ENCODE peak calls at places on chromosomes 6 and 20, in nine cellular contexts. A, G, L, Q, X, O, R, K and T are unnamed samples. For H3K4me1, the result is how much of the 10 kb centered on the place peaks cover.

GRCh38 chr6:167712332-167713087 is 114.2 kb upstream of the AFDN start:
- DNase-seq in A (no peak), G (no peak), L (no peak), Q (no peak), X (no peak), O (no peak), R (no peak), K (no peak), T (no peak)

GRCh38 chr6:138555294-138555988 is 56.1 kb upstream of the NHSL1 start:
- DNase-seq in A (no peak), G (no peak), L (no peak), Q (no peak), X (no peak), O (no peak), R (no peak), K (no peak), T (no peak)

GRCh38 chr6:51618563-51618962 is 468.9 kb downstream of the PKHD1 start:
- DNase-seq in A (no peak), G (no peak), L (no peak), Q (no peak), X (no peak), O (no peak), R (no peak), K (no peak), T (no peak)

GRCh38 chr6:37704066-37704465 is 6.4 kb upstream of the MDGA1 start:
- DNase-seq in A (no peak), G (no peak), L (no peak), Q (no peak), X (no peak), O (no peak), R (no peak), K (no peak), T (no peak)

GRCh38 chr20:21640556-21640955 is 64.9 kb upstream of the PAX1 start:
- DNase-seq in A (no peak), G (no peak), L (no peak), Q (no peak), X (no peak), O (no peak), R (no peak), K (no peak), T (no peak)

GRCh38 chr6:70531133-70531532 is 35.6 kb upstream of the SDHAF4 start:
- DNase-seq in A (no peak), G (no peak), L (no peak), Q (no peak), X (no peak), O (no peak), R (no peak), K (no peak), T (no peak)

GRCh38 chr6:154754152-154754551 is 20.9 kb downstream of the SCAF8 start:
- DNase-seq in A (no peak), G (no peak), L (no peak), Q (peak), X (no peak), O (no peak), R (no peak), K (no peak), T (no peak)

GRCh38 chr6:43221046-43221773 is 8.1 kb downstream of the DNPH1 start:
- DNase-seq in A (peak), G (no peak), L (no peak), Q (peak), X (no peak), O (no peak), R (peak), K (no peak), T (no peak)

GRCh38 chr20:49659096-49659495 is 54.6 kb downstream of the B4GALT5 start:
- DNase-seq in A (no peak), G (no peak), L (no peak), Q (no peak), X (no peak), O (no peak), R (no peak), K (no peak), T (no peak)

GRCh38 chr20:18443841-18444240 is 23.0 kb downstream of the DZANK1 start:
- DNase-seq in A (no peak), G (no peak), L (no peak), Q (peak), X (no peak), O (no peak), R (no peak), K (no peak), T (no peak)

GRCh38 chr6:79233611-79234149 is 802 bp downstream of the HMGN3 start:
- DNase-seq in A (peak), G (peak), L (peak), Q (peak), X (peak), O (peak), R (peak), K (peak), T (peak)

GRCh38 chr6:79231101-79231500 is 3.4 kb downstream of the HMGN3 start:
- DNase-seq in A (no peak), G (no peak), L (no peak), Q (no peak), X (no peak), O (no peak), R (no peak), K (no peak), T (no peak)

GRCh38 chr6:79230149-79230548 is 4.3 kb downstream of the HMGN3 start:
- DNase-seq in A (no peak), G (no peak), L (no peak), Q (peak), X (no peak), O (no peak), R (no peak), K (no peak), T (no peak)

GRCh38 chr6:79234150-79235022 is at the start of gene HMGN3:
- DNase-seq in A (peak), G (peak), L (peak), Q (peak), X (peak), O (peak), R (peak), K (peak), T (peak)

GRCh38 chr6:79232696-79233462 is 1.6 kb downstream of the HMGN3 start:
- DNase-seq in A (no peak), G (no peak), L (no peak), Q (peak), X (no peak), O (no peak), R (no peak), K (no peak), T (no peak)
- H3K4me3 ChIP-seq in A (peak), G (peak), L (peak), Q (peak), X (peak), O (peak), R (peak), K (peak), T (peak)

DNA sequence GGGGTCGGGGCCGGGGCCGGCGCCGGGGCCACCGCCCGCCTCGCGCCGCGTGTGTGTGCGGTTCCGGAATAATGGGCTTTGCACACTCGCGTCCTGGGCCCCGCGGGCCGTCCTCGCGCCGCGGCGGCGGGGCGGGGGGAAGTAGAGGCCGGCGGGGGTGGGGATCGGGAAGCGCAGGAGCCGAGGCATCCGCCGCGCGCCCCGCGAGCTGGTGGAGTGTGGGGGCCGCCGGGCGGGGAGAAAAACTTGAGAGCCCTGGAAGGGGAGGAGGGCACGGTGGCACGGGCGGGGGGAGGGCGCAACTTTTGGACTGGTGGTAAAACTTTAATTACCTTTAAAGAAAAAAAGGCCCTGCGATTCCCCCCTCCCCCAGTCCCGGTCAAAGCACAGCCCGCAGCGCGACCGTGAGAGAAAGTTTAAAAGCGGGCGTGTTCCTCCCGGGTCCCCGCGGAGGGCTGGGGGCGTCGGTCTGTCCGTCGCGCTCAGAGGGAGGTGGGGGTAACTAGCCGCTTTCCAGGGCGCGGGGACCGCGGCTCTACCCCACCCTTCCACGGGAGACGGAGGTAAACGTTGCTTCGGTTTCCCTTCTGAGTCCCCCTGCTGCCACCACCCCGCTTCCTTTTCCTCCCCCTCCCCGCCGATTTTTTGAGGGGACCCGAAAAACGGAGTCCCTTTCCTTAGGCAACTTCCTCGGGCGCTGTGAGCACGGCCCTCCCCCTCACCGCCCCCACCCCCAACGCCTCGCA is 1.9 kb downstream of the L3MBTL3 start:
- DNase-seq in A (peak), G (peak), L (peak), Q (peak), X (peak), O (peak), R (peak), K (peak), T (peak)
- H3K4me1 ChIP-seq in A (under half), G (under half), L (under half), Q (under half), X (under half), O (under half), R (under half), K (under half), T (under half)

DNA sequence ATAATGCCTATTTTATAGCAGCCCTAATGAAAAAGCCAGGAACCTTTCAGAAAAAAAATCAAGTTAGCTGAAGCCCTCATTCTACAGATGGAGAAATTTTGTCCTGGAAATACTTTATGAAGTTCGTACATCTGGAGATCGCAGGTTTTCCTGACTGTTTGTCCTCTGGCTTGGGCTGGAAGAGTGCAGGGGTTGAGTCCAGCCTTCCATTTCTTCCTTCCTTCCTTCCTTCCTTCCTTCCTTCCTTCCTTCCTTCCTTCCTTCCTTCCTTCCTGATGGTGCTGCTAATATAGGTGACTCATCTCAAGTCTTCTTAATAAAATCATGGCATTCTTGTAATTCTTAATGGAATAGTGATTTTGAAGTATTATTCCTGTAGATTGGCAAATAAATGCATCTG is 227.4 kb downstream of the CLVS2 start:
- DNase-seq in A (no peak), G (no peak), L (no peak), Q (no peak), X (no peak), O (no peak), R (no peak), K (no peak), T (no peak)
- H3K4me3 ChIP-seq in A (no peak), G (no peak), L (no peak), Q (no peak), X (no peak), O (no peak), R (no peak), K (no peak), T (no peak)

GRCh38 chr6:5666695-5667094 is 340.0 kb downstream of the NRN1 start:
- DNase-seq in A (no peak), G (no peak), L (no peak), Q (no peak), X (no peak), O (no peak), R (no peak), K (no peak), T (no peak)

GRCh38 chr6:5670381-5670780 is 336.3 kb downstream of the NRN1 start:
- DNase-seq in A (no peak), G (no peak), L (no peak), Q (no peak), X (no peak), O (no peak), R (no peak), K (no peak), T (no peak)

GRCh38 chr6:5665667-5666066 is 341.1 kb downstream of the NRN1 start:
- DNase-seq in A (no peak), G (no peak), L (no peak), Q (no peak), X (no peak), O (no peak), R (no peak), K (no peak), T (no peak)

GRCh38 chr6:5665173-5665572 is 341.6 kb downstream of the NRN1 start:
- DNase-seq in A (no peak), G (no peak), L (no peak), Q (no peak), X (no peak), O (no peak), R (no peak), K (no peak), T (no peak)

GRCh38 chr6:5667737-5668136 is 339.0 kb downstream of the NRN1 start:
- DNase-seq in A (no peak), G (no peak), L (no peak), Q (no peak), X (no peak), O (no peak), R (no peak), K (no peak), T (no peak)
- H3K4me1 ChIP-seq in A (under half), G (under half), L (under half), Q (under half), X (under half), O (under half), R (under half), K (under half), T (under half)

GRCh38 chr6:30829639-30830250 is 54.6 kb upstream of the DDR1 start:
- DNase-seq in A (no peak), G (no peak), L (no peak), Q (no peak), X (no peak), O (no peak), R (no peak), K (no peak), T (no peak)
- H3K4me3 ChIP-seq in A (peak), G (no peak), L (no peak), Q (no peak), X (no peak), O (no peak), R (no peak), K (no peak), T (no peak)

GRCh38 chr6:144343736-144344428 is 58.7 kb downstream of the UTRN start:
- DNase-seq in A (no peak), G (no peak), L (no peak), Q (no peak), X (no peak), O (no peak), R (no peak), K (no peak), T (no peak)
- H3K4me1 ChIP-seq in A (half or more), G (half or more), L (under half), Q (under half), X (half or more), O (under half), R (half or more), K (under half), T (half or more)

DNA sequence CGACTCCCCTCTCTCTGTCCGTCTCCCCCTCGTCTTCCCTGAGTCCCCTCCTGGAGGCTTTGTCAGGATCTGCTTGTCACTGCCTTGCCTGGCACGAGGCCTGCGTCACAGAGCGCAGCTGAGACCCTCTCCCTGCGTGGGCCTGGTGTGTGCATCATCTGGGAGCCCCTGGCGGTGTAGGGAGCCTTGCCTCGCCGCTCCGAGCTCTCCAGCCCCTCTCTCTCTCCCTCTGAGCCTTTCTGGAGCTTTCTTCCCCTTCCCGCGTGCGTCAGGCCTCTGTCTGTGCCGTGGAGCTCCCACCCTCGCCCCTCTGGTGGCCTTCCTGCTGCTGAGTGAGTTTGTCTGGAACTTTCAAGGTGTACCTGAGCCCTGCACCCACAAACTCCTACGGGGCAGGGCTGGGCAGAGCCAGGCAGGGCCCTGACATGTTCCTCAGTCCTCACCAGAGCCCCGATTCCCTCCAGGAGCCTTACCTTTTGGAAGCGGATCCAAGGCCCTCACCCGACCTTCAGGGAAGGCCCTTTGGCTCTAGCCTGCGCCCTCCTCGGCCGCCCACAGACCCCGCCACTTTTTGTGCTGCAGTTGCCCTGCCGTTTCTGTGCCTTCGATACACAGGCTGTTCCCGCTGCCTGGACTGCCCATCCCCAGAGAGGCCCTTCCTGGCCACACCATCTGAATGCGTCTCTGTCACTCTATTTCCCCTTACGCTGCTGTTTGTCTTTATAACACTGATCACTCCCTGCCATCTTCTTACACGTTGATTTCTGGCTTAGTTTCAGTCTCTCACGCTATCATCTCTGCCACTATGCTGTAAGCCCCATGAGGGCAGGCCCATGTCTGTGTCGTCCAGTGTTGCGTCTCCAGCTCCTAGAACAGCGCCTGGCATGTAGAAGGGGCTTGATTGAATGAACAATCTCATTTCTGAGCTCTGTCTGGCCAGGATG is 70.5 kb downstream of the SRC start:
- DNase-seq in A (no peak), G (no peak), L (no peak), Q (no peak), X (no peak), O (no peak), R (no peak), K (no peak), T (no peak)
- H3K4me3 ChIP-seq in A (no peak), G (no peak), L (no peak), Q (no peak), X (no peak), O (no peak), R (no peak), K (no peak), T (no peak)

DNA sequence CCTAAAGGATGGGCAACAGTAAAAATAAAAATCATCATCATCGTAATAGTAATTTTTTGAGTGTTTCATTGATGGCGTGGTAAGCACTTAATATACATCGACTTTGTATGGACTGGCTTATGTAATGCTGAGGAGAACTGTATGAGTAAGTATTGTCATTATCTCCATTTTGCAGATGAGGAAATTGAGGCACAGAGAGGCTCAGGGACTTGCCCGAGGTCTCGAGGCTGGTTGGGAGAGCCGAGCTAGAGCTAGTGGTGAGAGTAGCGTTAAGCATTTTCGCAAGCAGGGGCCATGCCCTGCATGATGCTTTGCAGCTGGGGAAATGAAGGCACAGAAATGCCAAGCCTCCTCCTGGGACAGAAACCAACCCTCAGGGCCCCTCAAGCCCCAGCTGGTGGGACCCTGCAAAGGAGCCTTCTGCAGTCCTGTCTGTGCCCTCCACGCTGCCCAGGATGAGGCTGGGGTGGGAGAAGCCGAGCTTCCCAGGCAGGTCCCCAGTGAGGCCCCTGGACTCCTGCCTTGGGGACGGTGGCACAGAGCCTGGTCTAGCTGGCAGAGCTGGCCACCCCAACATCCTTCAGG is 31.1 kb upstream of the STX16 start:
- DNase-seq in A (no peak), G (no peak), L (no peak), Q (no peak), X (no peak), O (no peak), R (no peak), K (no peak), T (peak)
- H3K4me1 ChIP-seq in A (under half), G (under half), L (under half), Q (under half), X (under half), O (under half), R (under half), K (under half), T (under half)

DNA sequence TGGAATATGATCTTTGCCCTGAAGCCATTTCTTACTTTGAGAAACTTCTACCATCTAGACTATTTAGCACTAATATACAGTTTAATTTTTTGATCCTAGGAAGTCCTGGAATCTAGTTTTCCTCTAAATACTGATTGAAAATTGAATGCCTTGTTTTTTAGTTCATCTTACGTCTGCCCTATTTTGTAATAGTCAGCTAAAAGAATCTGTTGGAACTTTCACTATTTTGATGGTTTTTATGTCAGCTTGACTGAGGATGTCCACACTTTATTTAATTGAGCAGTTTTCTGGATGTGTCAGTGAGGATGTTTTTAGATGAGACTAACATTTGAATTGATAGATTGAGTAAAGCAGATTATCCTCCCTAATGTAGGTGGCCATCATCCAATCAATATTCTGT is 8.4 kb downstream of the OR12D2 start:
- DNase-seq in A (no peak), G (no peak), L (no peak), Q (no peak), X (no peak), O (no peak), R (no peak), K (no peak), T (no peak)
- H3K4me3 ChIP-seq in A (no peak), G (no peak), L (no peak), Q (no peak), X (no peak), O (no peak), R (no peak), K (no peak), T (no peak)